ENCODE peak calls at places on chromosomes 12 and 14, in six cellular contexts. R is GM23338, N is GM23248, M is OCI-LY7, J is PC-3, H is HCT116. U is an unnamed sample. For H3K9me2, the result is how much of the 10 kb centered on the place peaks cover.

GRCh38 chr12:115035536-115036107 is 351.6 kb upstream of the TBX3 start:
- DNase-seq in N (no peak), H (no peak), M (no peak), R (no peak), J (no peak), U (no peak)

GRCh38 chr12:104835317-104835716 is 122.8 kb downstream of the SLC41A2 start:
- DNase-seq in R (no peak), H (no peak), M (no peak), J (no peak), N (no peak), U (no peak)

GRCh38 chr14:72781476-72782181 is 112.3 kb downstream of the DPF3 start:
- DNase-seq in H (no peak), N (peak), M (no peak), R (no peak), J (peak), U (peak)

GRCh38 chr12:11513288-11513687 is 117.9 kb upstream of the PRB2 start:
- DNase-seq in H (peak), M (peak), R (peak), N (peak), J (peak), U (no peak)

GRCh38 chr12:56348776-56349175 is 10.1 kb downstream of the IL23A start:
- DNase-seq in M (no peak), H (no peak), R (no peak), N (no peak), J (no peak), U (no peak)

GRCh38 chr12:80262372-80263170 is 163.2 kb downstream of the OTOGL start:
- DNase-seq in M (no peak), R (no peak), J (peak), H (no peak), N (peak), U (no peak)

GRCh38 chr14:69055125-69055524 is 76.0 kb upstream of the ACTN1 start:
- DNase-seq in M (no peak), N (peak), J (no peak), H (no peak), R (no peak), U (no peak)

GRCh38 chr14:31420013-31420318 is 384 bp downstream of the HEATR5A start:
- DNase-seq in R (peak), N (no peak), M (peak), J (peak), H (no peak), U (no peak)

GRCh38 chr12:106030210-106031175 is 108.3 kb downstream of the NUAK1 start:
- DNase-seq in J (peak), H (no peak), N (peak), M (no peak), R (peak), U (peak)

GRCh38 chr12:56631790-56632700 is 1.9 kb upstream of the BAZ2A start:
- DNase-seq in J (peak), N (peak), M (peak), H (no peak), R (peak), U (peak)

GRCh38 chr14:75631453-75631831 is 29.2 kb downstream of the ERG28 start:
- DNase-seq in H (no peak), M (no peak), R (peak), N (peak), J (no peak), U (peak)

GRCh38 chr14:102579696-102580551 is 12.5 kb upstream of the RCOR1 start:
- DNase-seq in H (no peak), N (peak), M (no peak), J (peak), R (no peak), U (peak)

GRCh38 chr12:65585648-65586420 is 238.4 kb upstream of the HMGA2 start:
- DNase-seq in M (no peak), J (no peak), H (no peak), N (no peak), R (no peak), U (no peak)

GRCh38 chr12:93336344-93336743 is 41.4 kb upstream of the NUDT4 start:
- DNase-seq in R (peak), N (no peak), J (no peak), M (no peak), H (no peak), U (no peak)
- H3K9me2 ChIP-seq in R (under half), N (under half), J (under half), M (under half), H (under half), U (under half)

GRCh38 chr14:34888186-34888585 is 13.0 kb upstream of the BAZ1A start:
- DNase-seq in M (no peak), J (no peak), R (no peak), H (no peak), N (no peak), U (no peak)
- H3K9me2 ChIP-seq in M (under half), J (under half), R (under half), H (under half), N (under half), U (under half)

GRCh38 chr14:67583711-67584644 is 16.1 kb downstream of the PIGH start:
- DNase-seq in M (peak), H (peak), J (peak), R (peak), N (peak), U (peak)
- H3K9me2 ChIP-seq in M (under half), H (under half), J (under half), R (under half), N (under half), U (under half)

DNA sequence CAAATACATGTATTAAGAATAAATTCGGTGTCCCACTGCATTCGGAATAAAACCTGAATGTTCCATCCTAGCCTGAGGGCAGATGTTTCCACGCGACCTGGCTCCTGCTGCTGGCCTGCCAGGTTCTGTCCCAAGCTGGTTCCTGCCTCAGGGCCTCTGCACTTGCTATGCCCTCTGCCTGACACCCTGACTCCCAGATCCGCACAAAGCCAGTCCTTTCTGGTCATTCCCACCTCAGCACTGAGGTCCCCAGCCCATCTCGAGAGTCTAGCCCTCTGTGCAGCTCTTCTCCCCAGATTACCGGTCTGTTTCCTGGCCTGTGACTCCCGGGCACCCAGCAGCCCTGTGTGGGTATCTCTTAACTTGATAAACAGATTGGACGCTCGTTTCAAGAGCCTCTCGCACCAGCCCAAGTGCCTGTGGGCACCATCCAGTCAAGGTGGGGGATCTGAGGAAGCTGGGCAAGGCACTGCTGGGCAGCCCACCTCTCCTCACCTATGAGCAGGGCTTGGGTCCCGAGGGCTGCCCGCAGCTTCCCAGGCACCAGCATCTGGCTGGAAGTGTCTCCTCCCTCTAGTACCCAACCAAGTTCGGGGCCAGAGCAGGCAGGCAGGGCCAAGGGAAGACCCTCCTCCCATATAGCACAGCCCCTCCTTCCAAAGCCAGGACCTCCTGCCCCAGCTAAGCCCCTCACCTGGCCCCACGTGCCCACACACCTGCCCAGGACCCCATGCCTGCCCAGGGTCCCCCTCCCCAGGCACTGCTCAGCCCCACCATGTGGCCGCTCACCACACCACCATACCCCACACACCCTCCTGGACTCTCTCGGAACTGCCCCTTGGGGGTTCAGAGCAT is 132.2 kb downstream of the NCOR2 start:
- DNase-seq in R (no peak), J (no peak), H (no peak), M (no peak), N (no peak), U (no peak)
- H3K9me2 ChIP-seq in R (under half), J (under half), H (under half), M (under half), N (under half), U (under half)

GRCh38 chr14:40354754-40355153 is 922.5 kb upstream of the FBXO33 start:
- DNase-seq in M (no peak), R (no peak), N (no peak), J (no peak), H (no peak), U (no peak)
- H3K9me2 ChIP-seq in M (under half), R (under half), N (under half), J (under half), H (under half), U (under half)

DNA sequence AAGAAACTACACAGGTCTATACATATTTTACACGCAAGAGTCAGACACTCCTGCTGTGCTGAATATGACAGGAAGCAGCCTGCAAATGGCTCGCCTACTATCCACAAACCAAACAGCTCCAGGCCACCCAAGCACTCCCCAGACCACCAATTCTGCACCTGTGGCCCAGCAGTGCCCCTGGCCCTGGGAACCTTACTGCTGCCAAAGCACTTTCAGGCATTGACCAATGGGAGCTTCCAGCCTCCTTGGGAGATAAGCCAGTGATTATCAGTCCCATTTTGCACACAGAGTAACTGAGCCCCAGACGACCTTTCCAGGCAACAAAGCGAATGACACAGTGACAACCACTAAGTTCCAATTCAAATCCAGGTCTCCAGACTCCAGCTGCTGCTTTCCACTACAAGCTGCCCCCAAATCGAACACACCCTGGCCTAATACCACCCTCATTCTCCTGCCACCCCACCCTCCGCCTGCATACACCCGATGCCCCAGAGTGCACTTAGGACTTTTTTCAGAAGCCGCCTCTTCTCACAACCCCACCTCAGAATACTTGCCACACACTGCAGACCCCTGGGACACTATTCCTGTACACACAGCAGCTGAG is 126.2 kb upstream of the PRMT8 start:
- DNase-seq in M (no peak), N (no peak), J (no peak), R (no peak), H (no peak), U (no peak)
- H3K9me2 ChIP-seq in M (under half), N (under half), J (under half), R (under half), H (under half), U (under half)

GRCh38 chr14:21100931-21101330 is at the start of gene TMEM253:
- DNase-seq in N (no peak), H (no peak), M (no peak), R (no peak), J (no peak), U (no peak)
- H3K9me2 ChIP-seq in N (under half), H (under half), M (under half), R (under half), J (under half), U (under half)

GRCh38 chr12:51265024-51265423 is 5.2 kb downstream of the SMAGP start:
- DNase-seq in H (no peak), M (no peak), N (no peak), J (no peak), R (no peak), U (no peak)
- H3K9me2 ChIP-seq in H (under half), M (under half), N (under half), J (under half), R (under half), U (under half)

DNA sequence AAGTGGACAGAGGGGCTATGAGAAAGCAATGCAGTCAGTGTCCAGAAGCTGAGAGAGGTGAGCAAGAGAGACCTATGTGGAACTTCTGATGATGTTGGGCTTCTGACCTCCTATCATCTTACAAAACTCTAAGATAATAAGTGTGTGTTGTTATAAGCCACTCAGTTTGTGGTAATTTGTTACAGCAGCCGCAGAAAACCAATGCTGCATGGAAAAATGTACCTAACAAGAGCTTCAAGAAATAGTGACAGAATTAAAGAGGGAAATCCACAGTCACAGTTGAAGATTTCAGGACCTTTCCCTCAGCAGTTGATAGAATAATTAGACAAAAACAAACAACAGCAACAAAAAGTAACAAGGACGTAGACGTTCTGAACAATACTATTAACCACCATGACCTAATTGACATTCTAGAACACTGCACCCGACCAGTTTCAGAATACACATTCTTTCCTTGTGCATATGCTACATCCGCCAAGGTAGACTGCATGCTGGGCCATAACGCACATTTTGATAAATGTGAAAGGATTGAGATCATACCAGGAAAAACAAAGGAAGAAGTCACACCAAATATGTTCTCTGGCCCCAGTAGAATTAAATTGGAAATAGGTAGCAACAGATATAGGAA is 1.8 kb upstream of the EVL start:
- DNase-seq in H (no peak), M (no peak), N (no peak), J (no peak), R (no peak), U (no peak)
- H3K9me2 ChIP-seq in H (under half), M (under half), N (under half), J (under half), R (under half), U (under half)

GRCh38 chr12:83758889-83759631 is 1072.4 kb downstream of the TMTC2 start:
- DNase-seq in R (no peak), M (no peak), H (no peak), J (no peak), N (no peak), U (no peak)

GRCh38 chr12:83753205-83753604 is 1066.5 kb downstream of the TMTC2 start:
- DNase-seq in N (no peak), R (no peak), J (no peak), M (no peak), H (no peak), U (no peak)

DNA sequence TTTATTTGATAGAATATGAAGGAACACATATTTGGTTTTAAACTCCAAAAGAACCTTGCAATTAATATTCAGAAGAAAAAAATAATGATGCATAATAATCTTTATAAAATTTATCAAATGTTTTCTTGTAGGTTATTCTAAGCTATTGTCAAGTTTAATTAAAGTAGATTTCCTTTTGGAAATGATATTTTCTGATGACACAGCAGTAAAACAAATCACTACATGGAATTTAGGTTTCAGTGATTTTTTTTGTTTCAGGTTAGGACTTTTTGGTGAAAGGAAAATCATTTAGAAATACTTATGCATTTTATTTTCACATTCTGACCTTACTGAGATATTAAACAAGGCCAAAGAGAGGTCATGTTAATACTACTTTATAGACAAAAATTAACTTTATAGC is 1067.2 kb downstream of the TMTC2 start:
- DNase-seq in M (no peak), R (no peak), J (no peak), N (no peak), H (no peak), U (no peak)
- H3K9me2 ChIP-seq in M (under half), R (under half), J (under half), N (under half), H (under half), U (under half)

U was measured in hepatocyte.